ENCODE peak calls at places on chromosomes 2 and 18, in six cellular contexts. P is effector memory CD4-positive, alpha-beta T cell; H is CD8-positive, alpha-beta T cell; M is body of pancreas; X is SJSA1; F is hepatocyte. Y is an unnamed sample.

GRCh38 chr2:180063494-180063893 is 56.4 kb upstream of the CWC22 start:
- DNase-seq in F (no peak), H (no peak), M (no peak), X (no peak), P (no peak), Y (no peak)

GRCh38 chr2:138071720-138072719 is 107.7 kb downstream of the HNMT start:
- DNase-seq in M (no peak), P (no peak), X (peak; percentile 87), F (peak; percentile 41), H (no peak), Y (peak; percentile 14)

GRCh38 chr2:158031371-158031770 is 70.3 kb upstream of the UPP2 start:
- DNase-seq in H (no peak), X (no peak), M (no peak), F (no peak), P (no peak), Y (no peak)

GRCh38 chr2:214376631-214377624 is 33.9 kb upstream of the VWC2L start:
- DNase-seq in M (no peak), P (no peak), X (no peak), H (no peak), F (no peak), Y (no peak)

GRCh38 chr2:163984991-163985390 is 249.2 kb upstream of the FIGN start:
- DNase-seq in P (no peak), F (no peak), M (no peak), H (no peak), X (no peak), Y (no peak)

GRCh38 chr18:69839989-69840388 is 107.7 kb downstream of the CD226 start:
- DNase-seq in P (no peak), H (no peak), M (no peak), X (no peak), F (no peak), Y (no peak)

GRCh38 chr2:68193774-68194372 is 36.2 kb downstream of the PNO1 start:
- DNase-seq in P (no peak), F (no peak), M (no peak), H (no peak), X (no peak), Y (peak; percentile 41)

GRCh38 chr2:95158891-95159619 is 593 bp downstream of the ZNF514 start:
- DNase-seq in F (peak; percentile 62), H (no peak), M (peak; percentile 53), P (no peak), X (peak; percentile 58), Y (peak; percentile 45)

GRCh38 chr2:88903744-88904353 is 212.4 kb downstream of the RPIA start:
- DNase-seq in H (no peak), F (no peak), P (no peak), M (peak; percentile 21), X (no peak), Y (peak; percentile 44)

GRCh38 chr2:216350214-216350789 is 22.0 kb downstream of the MARCHF4 start:
- DNase-seq in X (peak; percentile 58), P (no peak), H (peak; percentile 25), M (no peak), F (no peak), Y (peak; percentile 44)

GRCh38 chr2:230411484-230412368 is 4.3 kb upstream of the SP100 start:
- DNase-seq in H (peak; percentile 61), F (peak; percentile 78), M (peak; percentile 59), X (peak; percentile 70), P (peak; percentile 49), Y (peak; percentile 63)

GRCh38 chr18:9876867-9877654 is 8.7 kb upstream of the TXNDC2 start:
- DNase-seq in M (peak; percentile 57), H (no peak), F (peak; percentile 88), X (peak; percentile 77), P (no peak), Y (peak; percentile 99)

GRCh38 chr18:8865934-8866333 is 160.6 kb downstream of the MTCL1 start:
- DNase-seq in X (no peak), H (no peak), M (no peak), F (no peak), P (no peak), Y (no peak)

GRCh38 chr2:204645018-204645775 is 99.9 kb downstream of the PARD3B start:
- DNase-seq in H (no peak), F (no peak), P (no peak), X (no peak), M (no peak), Y (peak; percentile 25)

GRCh38 chr2:167551411-167551810 is 663.1 kb downstream of the XIRP2 start:
- DNase-seq in F (no peak), H (no peak), P (no peak), X (no peak), M (no peak), Y (no peak)

GRCh38 chr2:231256494-231256893 is 58.1 kb downstream of the ARMC9 start:
- DNase-seq in M (no peak), F (no peak), X (no peak), P (no peak), H (no peak), Y (no peak)

GRCh38 chr2:166167451-166167850 is 39.6 kb upstream of the SCN1A start:
- DNase-seq in X (no peak), P (no peak), F (no peak), H (no peak), M (no peak), Y (peak; percentile 61)

GRCh38 chr18:36376361-36376760 is 78.8 kb downstream of the FHOD3 start:
- DNase-seq in P (no peak), M (no peak), X (no peak), H (no peak), F (no peak), Y (peak; percentile 22)

GRCh38 chr2:193561054-193561453 is 1366.3 kb upstream of the TMEFF2 start:
- DNase-seq in M (no peak), X (no peak), P (no peak), H (no peak), F (no peak), Y (peak; percentile 14)

GRCh38 chr18:11259421-11259820 is 110.1 kb upstream of the PIEZO2 start:
- DNase-seq in P (no peak), X (no peak), M (peak; percentile 49), F (no peak), H (no peak), Y (no peak)

GRCh38 chr2:66573412-66573811 is 138.5 kb downstream of the MEIS1 start:
- DNase-seq in M (peak; percentile 55), X (no peak), F (peak; percentile 20), H (no peak), P (no peak), Y (no peak)

GRCh38 chr18:2610549-2610948 is 39.2 kb downstream of the NDC80 start:
- DNase-seq in X (no peak), F (no peak), M (no peak), P (no peak), H (no peak), Y (no peak)

GRCh38 chr2:64829522-64829921 is 159.7 kb upstream of the SLC1A4 start:
- DNase-seq in M (no peak), F (no peak), P (no peak), X (no peak), H (no peak), Y (no peak)

GRCh38 chr2:172823451-172823850 is 87.8 kb downstream of the RAPGEF4 start:
- DNase-seq in F (no peak), M (no peak), H (no peak), X (no peak), P (no peak), Y (no peak)

GRCh38 chr18:1049173-1049572 is 144.5 kb downstream of the ADCYAP1 start:
- DNase-seq in P (no peak), F (no peak), H (no peak), X (no peak), M (no peak), Y (no peak)

DNA sequence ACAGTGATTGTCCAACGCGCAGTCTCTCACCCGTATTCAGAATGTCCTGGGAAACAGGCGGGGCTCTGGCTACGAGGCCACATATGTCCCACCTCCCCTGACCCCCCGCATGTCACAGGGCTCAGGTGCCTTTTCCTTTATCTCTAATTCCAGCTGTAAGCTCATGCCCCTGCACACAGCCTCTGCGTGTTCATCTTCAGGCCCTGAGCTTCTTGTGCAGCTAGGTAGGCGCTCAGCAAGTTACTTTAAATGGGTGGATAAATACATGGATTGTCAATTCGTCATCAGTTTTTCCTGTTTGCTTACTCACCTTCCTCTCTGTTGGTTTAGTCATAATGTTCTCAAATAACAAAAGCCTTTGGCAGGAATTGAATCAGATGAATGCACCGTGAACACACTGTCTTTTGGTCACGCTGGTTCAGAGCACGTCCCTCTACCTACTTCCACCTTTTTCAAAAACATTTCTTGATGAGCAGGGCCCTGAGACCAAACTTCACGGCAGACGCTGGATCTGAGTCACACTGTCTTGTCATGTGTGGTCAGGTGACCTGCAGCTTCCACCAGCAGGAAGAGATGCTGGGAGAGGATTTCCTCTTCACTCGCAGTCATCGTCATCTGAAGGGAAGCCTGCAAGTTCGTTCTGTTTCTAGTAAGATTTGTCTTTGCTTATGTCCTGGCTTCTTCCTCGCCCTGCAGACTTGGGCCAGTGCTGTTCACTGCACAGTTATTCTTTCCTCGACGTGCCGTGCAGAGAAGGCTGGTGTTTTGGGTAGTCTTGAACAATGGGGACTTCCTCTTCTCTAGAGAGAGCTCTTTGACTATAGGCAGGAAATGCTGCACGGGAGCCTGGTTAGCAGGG is 138.1 kb downstream of the PTGR3 start:
- DNase-seq in M (peak; percentile 66), F (peak; percentile 35), H (peak; percentile 69), X (no peak), P (peak; percentile 48), Y (peak; percentile 82)
- H3K4me3 ChIP-seq in M (no peak overlapping the region), F (no peak overlapping the region), H (peak overlapping the region; percentile 9), X (no peak overlapping the region), P (peak overlapping the region; percentile 45), Y (peak overlapping the region; percentile 20)

GRCh38 chr18:47898696-47899095 is 31.8 kb downstream of the SMAD2 start:
- DNase-seq in X (no peak), H (no peak), M (no peak), F (no peak), P (no peak), Y (peak; percentile 43)
- H3K4me3 ChIP-seq in X (no peak overlapping the region), H (no peak overlapping the region), M (no peak overlapping the region), F (no peak overlapping the region), P (no peak overlapping the region), Y (no peak overlapping the region)

DNA sequence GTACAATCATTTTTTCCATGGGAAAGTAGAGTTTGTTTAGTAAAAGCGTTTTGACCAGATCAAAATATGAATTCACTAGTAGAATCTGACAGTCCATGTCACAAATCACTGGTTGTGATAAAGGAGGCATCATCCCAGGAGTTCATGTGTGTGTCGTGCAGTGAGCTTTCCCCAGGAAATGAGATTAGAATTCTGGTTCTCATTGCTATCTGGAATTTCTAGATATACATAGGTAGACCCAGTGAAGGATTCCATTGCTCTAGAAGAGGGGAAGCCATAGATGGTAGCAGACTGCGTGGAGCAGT is 206.6 kb downstream of the NCK2 start:
- DNase-seq in P (no peak), M (no peak), F (no peak), H (no peak), X (no peak), Y (no peak)
- H3K4me3 ChIP-seq in P (no peak overlapping the region), M (no peak overlapping the region), F (no peak overlapping the region), H (no peak overlapping the region), X (no peak overlapping the region), Y (no peak overlapping the region)

GRCh38 chr2:239042551-239043320 is 194.9 kb downstream of the TWIST2 start:
- DNase-seq in M (no peak), H (no peak), P (no peak), F (no peak), X (no peak), Y (no peak)

GRCh38 chr2:239039479-239039861 is 191.6 kb downstream of the TWIST2 start:
- DNase-seq in H (no peak), F (no peak), M (no peak), X (no peak), P (no peak), Y (no peak)

GRCh38 chr2:239042046-239042445 is 194.2 kb downstream of the TWIST2 start:
- DNase-seq in M (no peak), X (no peak), H (no peak), F (no peak), P (no peak), Y (no peak)

GRCh38 chr2:239040152-239040761 is 192.4 kb downstream of the TWIST2 start:
- DNase-seq in M (no peak), X (no peak), H (no peak), F (no peak), P (no peak), Y (no peak)

GRCh38 chr2:239041062-239041461 is 193.2 kb downstream of the TWIST2 start:
- DNase-seq in F (no peak), X (no peak), M (no peak), H (no peak), P (no peak), Y (no peak)
- H3K4me3 ChIP-seq in F (no peak overlapping the region), X (no peak overlapping the region), M (no peak overlapping the region), H (no peak overlapping the region), P (no peak overlapping the region), Y (no peak overlapping the region)

Y was measured in fibroblast of pulmonary artery.